ENCODE peak calls at places on chromosomes 3 and 15, in six cellular contexts. J is sigmoid colon, A is skeletal muscle cell, C is PC-9, E is fibroblast of mammary gland, F is GM12865. W is an unnamed sample.

GRCh38 chr3:59540241-59540640 is 490.4 kb upstream of the CFAP20DC start:
- DNase-seq in C (no peak), A (no peak), F (no peak), E (no peak), J (no peak), W (no peak)

GRCh38 chr3:52606373-52607085 is 70.1 kb downstream of the UQCC5 start:
- DNase-seq in F (no peak), J (no peak), C (peak; percentile 72), A (peak; percentile 3), E (peak; percentile 47), W (no peak)

GRCh38 chr3:136559896-136560295 is 192.3 kb downstream of the STAG1 start:
- DNase-seq in E (no peak), F (no peak), C (no peak), J (no peak), A (no peak), W (no peak)

GRCh38 chr15:65494066-65494465 is 23.4 kb downstream of the DPP8 start:
- DNase-seq in F (no peak), J (no peak), E (no peak), A (no peak), C (no peak), W (no peak)

GRCh38 chr3:48847053-48847585 is 555 bp downstream of the PRKAR2A start:
- DNase-seq in E (peak; percentile 75), F (peak; percentile 70), J (peak; percentile 94), C (peak; percentile 88), A (peak; percentile 35), W (peak; percentile 93)

GRCh38 chr3:148042663-148043445 is 633.7 kb downstream of the ZIC1 start:
- DNase-seq in C (no peak), E (peak; percentile 73), J (no peak), A (no peak), F (no peak), W (no peak)

GRCh38 chr3:8767667-8768363 is 1.6 kb downstream of the OXTR start:
- DNase-seq in E (no peak), C (peak; percentile 37), J (no peak), F (peak; percentile 83), A (no peak), W (no peak)

GRCh38 chr15:68939501-68939900 is 9.2 kb downstream of the SPESP1 start:
- DNase-seq in C (no peak), F (no peak), A (no peak), E (no peak), J (no peak), W (no peak)

GRCh38 chr3:12187448-12188327 is 29.0 kb upstream of the TIMP4 start:
- DNase-seq in C (peak; percentile 23), E (peak; percentile 75), F (peak; percentile 73), J (no peak), A (no peak), W (peak; percentile 78)

GRCh38 chr15:78992416-78993256 is 47.8 kb upstream of the CTSH start:
- DNase-seq in J (no peak), E (no peak), F (no peak), A (no peak), C (no peak), W (no peak)

GRCh38 chr3:72722930-72723726 is 125.1 kb downstream of the SHQ1 start:
- DNase-seq in E (peak; percentile 58), C (peak; percentile 89), J (no peak), A (peak; percentile 32), F (peak; percentile 45), W (no peak)

GRCh38 chr3:48692551-48692950 is 6.8 kb upstream of the NCKIPSD start:
- DNase-seq in A (no peak), J (no peak), E (no peak), C (no peak), F (no peak), W (peak; percentile 13)

GRCh38 chr15:68619303-68619698 is 40.5 kb downstream of the CORO2B start:
- DNase-seq in E (no peak), J (no peak), C (no peak), A (no peak), F (no peak), W (no peak)

GRCh38 chr3:9690451-9691450 is 12.9 kb upstream of the CPNE9 start:
- DNase-seq in F (peak; percentile 77), A (peak; percentile 5), J (no peak), E (no peak), C (no peak), W (no peak)

GRCh38 chr3:145422541-145422940 is 738.4 kb downstream of the PLOD2 start:
- DNase-seq in F (no peak), E (no peak), J (no peak), C (no peak), A (no peak), W (no peak)

GRCh38 chr3:35537265-35537664 is 102.1 kb upstream of the ARPP21 start:
- DNase-seq in A (no peak), F (no peak), J (no peak), E (no peak), C (no peak), W (no peak)

GRCh38 chr3:159266779-159267178 is 464.9 kb downstream of the MFSD1 start:
- DNase-seq in A (no peak), C (peak; percentile 62), F (peak; percentile 48), J (no peak), E (peak; percentile 41), W (no peak)

GRCh38 chr3:113287111-113287817 is 75.9 kb downstream of the BOC start:
- DNase-seq in A (peak; percentile 43), E (peak; percentile 86), C (no peak), F (no peak), J (no peak), W (no peak)

GRCh38 chr3:71218508-71218907 is 365.0 kb downstream of the FOXP1 start:
- DNase-seq in A (no peak), J (no peak), F (no peak), E (no peak), C (no peak), W (no peak)

GRCh38 chr3:129162729-129163579 is 2.1 kb upstream of the ISY1 start:
- DNase-seq in C (no peak), J (no peak), E (no peak), A (no peak), F (peak; percentile 26), W (no peak)

GRCh38 chr3:104596551-104596950 is 770.2 kb upstream of the ALCAM start:
- DNase-seq in J (no peak), C (peak; percentile 20), E (peak; percentile 58), F (peak; percentile 71), A (peak; percentile 12), W (no peak)

DNA sequence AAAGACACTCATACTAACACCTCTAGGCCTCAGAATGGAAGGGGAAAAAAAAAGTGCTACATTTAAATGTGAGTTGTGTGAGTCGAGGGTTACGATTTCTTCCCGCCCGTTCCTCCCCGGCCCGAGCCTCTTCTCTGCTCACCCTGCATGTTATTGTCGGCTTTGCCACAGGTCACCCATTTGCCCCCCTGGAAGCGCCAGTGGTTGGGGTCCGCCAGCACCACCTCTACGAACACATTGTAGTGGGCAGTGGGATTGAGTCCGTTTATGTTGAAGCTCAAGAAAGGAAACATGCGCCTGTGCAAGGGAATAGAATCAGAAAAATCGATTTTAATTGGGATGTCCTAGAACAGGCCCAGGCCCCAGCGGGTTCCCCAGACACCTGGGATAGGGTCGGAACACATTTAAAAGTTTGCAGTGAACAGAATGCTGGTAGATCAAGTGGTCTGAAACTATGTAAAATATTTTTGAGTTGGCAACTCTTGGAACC is 2.0 kb downstream of the EOMES start:
- DNase-seq in E (no peak), C (no peak), F (no peak), A (no peak), J (no peak), W (no peak)
- H3K4me3 ChIP-seq in E (no peak overlapping the region), C (no peak overlapping the region), F (no peak overlapping the region), A (no peak overlapping the region), J (no peak overlapping the region), W (no peak overlapping the region)

GRCh38 chr15:37148714-37149113 is 48.4 kb upstream of the MEIS2 start:
- DNase-seq in E (no peak), A (no peak), J (no peak), C (no peak), F (no peak), W (no peak)
- H3K4me3 ChIP-seq in E (no peak overlapping the region), A (no peak overlapping the region), J (no peak overlapping the region), C (no peak overlapping the region), F (no peak overlapping the region), W (no peak overlapping the region)

GRCh38 chr3:150106752-150107428 is 136.2 kb upstream of the PFN2 start:
- DNase-seq in J (no peak), E (peak; percentile 97), A (peak; percentile 97), F (no peak), C (no peak), W (no peak)

GRCh38 chr3:150104564-150104963 is 133.9 kb upstream of the PFN2 start:
- DNase-seq in C (no peak), E (peak; percentile 26), J (no peak), A (no peak), F (no peak), W (no peak)

GRCh38 chr3:150105025-150105424 is 134.3 kb upstream of the PFN2 start:
- DNase-seq in A (no peak), C (no peak), J (no peak), E (no peak), F (no peak), W (no peak)

GRCh38 chr3:150107429-150108175 is 136.9 kb upstream of the PFN2 start:
- DNase-seq in F (no peak), C (no peak), A (no peak), E (peak; percentile 12), J (no peak), W (no peak)

DNA sequence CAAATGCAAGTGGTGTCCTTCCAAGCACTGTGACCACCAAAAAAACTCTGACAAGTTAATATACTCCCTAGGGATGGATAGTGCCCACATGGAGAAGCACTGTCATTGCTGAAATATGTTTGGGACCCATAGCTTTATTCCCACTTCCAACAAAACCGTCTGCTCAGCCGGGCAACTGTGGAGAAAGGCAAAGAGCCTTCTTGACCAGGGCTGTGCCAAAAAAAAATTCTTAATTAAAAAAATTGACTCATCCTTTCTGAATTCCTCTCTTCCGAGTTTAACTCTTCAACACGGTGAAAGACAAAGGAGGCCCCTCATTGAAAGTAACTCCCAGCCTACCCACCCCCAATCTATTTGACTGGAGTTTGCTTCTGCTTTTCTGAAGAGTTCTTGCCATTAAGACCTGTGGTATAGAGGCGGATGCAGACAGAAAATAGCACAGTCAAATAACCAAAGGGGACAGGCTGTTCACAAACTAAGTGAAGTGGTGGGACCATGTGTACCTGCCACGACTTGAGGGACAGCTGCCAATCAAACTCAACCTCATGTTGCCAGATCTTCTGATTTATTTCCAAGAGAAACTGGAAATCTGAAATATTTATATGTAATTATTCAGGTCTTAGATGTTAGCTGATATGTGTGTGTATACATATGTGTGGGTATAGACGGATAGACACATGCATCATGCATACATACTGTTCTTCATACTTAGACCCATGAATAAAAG is 135.4 kb upstream of the PFN2 start:
- DNase-seq in A (no peak), J (no peak), E (no peak), F (peak; percentile 33), C (no peak), W (no peak)
- H3K4me3 ChIP-seq in A (no peak overlapping the region), J (no peak overlapping the region), E (no peak overlapping the region), F (no peak overlapping the region), C (no peak overlapping the region), W (no peak overlapping the region)

DNA sequence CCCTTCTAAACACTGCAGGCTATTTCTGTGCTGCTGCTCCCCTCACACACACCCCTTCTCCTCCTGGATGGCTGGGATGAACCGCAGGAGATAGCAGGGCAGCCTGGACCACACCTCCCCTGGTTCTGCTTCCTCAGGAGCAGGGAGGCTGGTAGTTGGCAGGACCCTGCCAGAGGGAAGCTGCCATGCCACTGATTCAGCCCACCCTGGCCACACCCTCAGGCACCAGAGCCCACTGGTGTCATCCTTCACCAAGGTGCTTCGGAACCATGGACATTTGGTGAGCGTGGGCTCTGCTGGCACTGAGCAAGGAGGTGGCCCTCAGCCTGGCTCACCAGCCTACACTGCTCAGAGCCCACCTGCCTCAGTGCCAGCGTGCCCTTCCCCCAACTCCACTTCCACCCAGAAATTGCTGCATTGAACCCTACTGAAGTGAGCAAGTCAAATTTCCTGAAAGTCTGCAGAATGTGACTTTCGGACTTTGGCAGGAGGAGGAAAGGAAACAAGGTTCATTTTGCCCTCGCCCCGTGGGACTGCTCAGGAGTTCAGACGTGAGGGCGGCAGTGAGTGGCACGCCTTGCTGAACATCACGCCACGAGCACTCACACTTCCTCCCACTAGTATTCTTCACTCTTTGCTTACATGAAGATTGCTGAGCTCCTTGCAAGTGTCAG is 26.3 kb downstream of the BMF start:
- DNase-seq in E (no peak), F (no peak), C (no peak), J (no peak), A (no peak), W (no peak)
- H3K4me3 ChIP-seq in E (peak overlapping the region; percentile 17), F (no peak overlapping the region), C (no peak overlapping the region), J (peak overlapping the region; percentile 34), A (no peak overlapping the region), W (peak overlapping the region; percentile 37)

W was measured in upper lobe of right lung.